ENCODE peak calls at places on chromosomes 16 and 17, in nine cellular contexts. V is mammary epithelial cell; H is neural progenitor cell; I is effector memory CD4-positive, alpha-beta T cell; E is fibroblast of pulmonary artery; J is iPS-NIHi11; L is HTR-8/SVneo; R is stimulated activated CD4-positive, alpha-beta T cell treated with anti-CD3 and anti-CD28 coated beads, Interleukin-4, amount 100 ng/mL, for 48 hours; W is EL. D is an unnamed sample.

GRCh38 chr17:11330871-11331270 is 89.9 kb downstream of the SHISA6 start:
- DNase-seq in E (no peak), I (no peak), L (no peak), H (peak), R (no peak), W (no peak), J (peak), V (no peak), D (no peak)

GRCh38 chr17:16040710-16041251 is 41.2 kb downstream of the TTC19 start:
- DNase-seq in W (peak), E (peak), I (no peak), L (no peak), J (no peak), V (no peak), R (no peak), H (no peak), D (peak)

GRCh38 chr16:71931599-71931998 is 36.3 kb downstream of the IST1 start:
- DNase-seq in J (no peak), V (no peak), H (no peak), I (no peak), W (no peak), E (no peak), L (no peak), R (no peak), D (no peak)

GRCh38 chr16:55701442-55702319 is 45.9 kb downstream of the SLC6A2 start:
- DNase-seq in V (peak), L (peak), H (peak), J (peak), W (peak), E (peak), R (peak), I (no peak), D (peak)

GRCh38 chr17:82668631-82669099 is 20.4 kb upstream of the WDR45B start:
- DNase-seq in L (no peak), I (no peak), E (peak), R (peak), V (peak), J (peak), W (peak), H (peak), D (peak)

GRCh38 chr17:74161501-74161850 is 42.0 kb upstream of the RPL38 start:
- DNase-seq in L (no peak), V (no peak), W (no peak), E (no peak), R (no peak), I (no peak), J (no peak), H (no peak), D (no peak)

GRCh38 chr17:73272906-73273218 is 11.2 kb upstream of the CPSF4L start:
- DNase-seq in E (no peak), R (no peak), W (no peak), V (no peak), H (no peak), J (no peak), I (no peak), L (no peak), D (no peak)

GRCh38 chr16:68835970-68836369 is 7.4 kb upstream of the TANGO6 start:
- DNase-seq in L (no peak), R (no peak), I (no peak), W (no peak), E (no peak), V (no peak), J (no peak), H (no peak), D (no peak)

GRCh38 chr17:63694974-63695773 is 4.8 kb downstream of the LIMD2 start:
- DNase-seq in R (no peak), H (no peak), L (no peak), I (no peak), J (no peak), E (no peak), W (no peak), V (no peak), D (no peak)

GRCh38 chr16:19486744-19487325 is 35.1 kb downstream of the GDE1 start:
- DNase-seq in J (no peak), V (no peak), R (no peak), E (no peak), W (no peak), H (no peak), L (no peak), I (no peak), D (no peak)

GRCh38 chr17:28347261-28347891 is 10.0 kb downstream of the POLDIP2 start:
- DNase-seq in V (peak), E (peak), W (peak), L (peak), J (no peak), R (no peak), H (no peak), I (no peak), D (peak)

GRCh38 chr17:44074231-44074910 is 3.8 kb downstream of the G6PC3 start:
- DNase-seq in J (no peak), V (no peak), H (no peak), R (no peak), L (no peak), I (no peak), W (no peak), E (no peak), D (no peak)

GRCh38 chr17:59840329-59840907 is 52.3 kb downstream of the TUBD1 start:
- DNase-seq in R (no peak), I (no peak), V (peak), H (peak), L (no peak), E (peak), J (no peak), W (peak), D (no peak)

GRCh38 chr16:72679856-72680255 is 368.1 kb downstream of the ZFHX3 start:
- DNase-seq in J (no peak), W (no peak), E (no peak), V (no peak), L (no peak), H (no peak), I (no peak), R (no peak), D (no peak)

GRCh38 chr17:73010414-73010813 is 82.1 kb downstream of the SLC39A11 start:
- DNase-seq in J (no peak), V (no peak), R (no peak), H (no peak), I (no peak), E (no peak), L (no peak), W (no peak), D (no peak)

GRCh38 chr17:83155128-83156081 is 76.0 kb downstream of the METRNL start:
- DNase-seq in H (no peak), L (no peak), W (peak), E (peak), V (no peak), I (no peak), J (no peak), R (no peak), D (peak)

GRCh38 chr17:3935140-3935542 is 18.9 kb upstream of the P2RX1 start:
- DNase-seq in H (peak), W (peak), L (peak), R (no peak), V (peak), J (peak), I (no peak), E (peak), D (no peak)

GRCh38 chr17:77475012-77475976 is 334.5 kb downstream of the SEC14L1 start:
- DNase-seq in W (peak), V (peak), R (peak), I (peak), E (peak), L (no peak), J (no peak), H (no peak), D (peak)

GRCh38 chr17:6498798-6499540 is 54.7 kb downstream of the PIMREG start:
- DNase-seq in H (no peak), J (no peak), L (no peak), V (no peak), R (no peak), W (no peak), I (no peak), E (no peak), D (no peak)

GRCh38 chr17:82272495-82273326 is 789 bp downstream of the CSNK1D start:
- DNase-seq in J (peak), I (no peak), R (no peak), L (no peak), W (no peak), V (no peak), H (peak), E (no peak), D (no peak)

GRCh38 chr17:57861737-57862409 is 12.0 kb upstream of the MRPS23 start:
- DNase-seq in W (peak), V (no peak), I (no peak), R (no peak), H (peak), E (no peak), L (no peak), J (peak), D (peak)

GRCh38 chr17:7262192-7263070 is at the start of gene CLDN7:
- DNase-seq in W (no peak), H (peak), E (no peak), J (peak), L (no peak), V (no peak), I (no peak), R (no peak), D (no peak)

GRCh38 chr16:57956924-57957323 is 14.0 kb downstream of the CNGB1 start:
- DNase-seq in V (no peak), I (no peak), E (no peak), W (no peak), J (no peak), H (no peak), L (no peak), R (no peak), D (no peak)

GRCh38 chr16:12531937-12532336 is 271.8 kb downstream of the CPPED1 start:
- DNase-seq in V (no peak), R (no peak), I (no peak), H (no peak), W (no peak), J (no peak), E (no peak), L (no peak), D (peak)

GRCh38 chr17:61405047-61405685 is 5.5 kb downstream of the TBX2 start:
- DNase-seq in I (no peak), J (no peak), W (no peak), V (no peak), E (no peak), L (no peak), R (no peak), H (peak), D (no peak)

GRCh38 chr17:8192070-8192815 is 2.3 kb upstream of the BORCS6 start:
- DNase-seq in J (peak), L (peak), E (peak), I (no peak), H (peak), R (no peak), V (peak), W (peak), D (peak)

GRCh38 chr16:52578007-52578828 is 31.3 kb upstream of the TOX3 start:
- DNase-seq in W (no peak), E (no peak), J (no peak), V (no peak), I (no peak), R (no peak), H (no peak), L (no peak), D (no peak)

GRCh38 chr16:81515721-81516120 is 71.1 kb downstream of the CMIP start:
- DNase-seq in J (no peak), H (no peak), V (no peak), I (no peak), W (no peak), E (no peak), R (no peak), L (no peak), D (no peak)